ENCODE peak calls at places on chromosomes 2 and 18, in eight cellular contexts. D, Z, O, M, E, W, J and S are unnamed samples.

GRCh38 chr2:22850310-22850709 is 534.7 kb upstream of the KLHL29 start:
- DNase-seq in E (no peak), J (no peak), Z (no peak), W (no peak), M (no peak), D (no peak), O (no peak), S (no peak)

GRCh38 chr2:216308532-216308931 is 63.8 kb downstream of the MARCHF4 start:
- DNase-seq in O (no peak), Z (no peak), E (no peak), M (no peak), W (no peak), J (no peak), D (no peak), S (no peak)

GRCh38 chr2:211473116-211473515 is 916.7 kb downstream of the CPS1 start:
- DNase-seq in D (no peak), E (no peak), Z (no peak), J (no peak), O (no peak), W (no peak), M (no peak), S (no peak)

GRCh38 chr2:102806250-102806837 is 44.5 kb downstream of the TMEM182 start:
- DNase-seq in M (no peak), E (peak), W (peak), O (peak), Z (peak), J (peak), D (peak), S (no peak)

GRCh38 chr18:26703170-26703933 is 155.0 kb upstream of the KCTD1 start:
- DNase-seq in Z (peak), E (no peak), J (no peak), M (no peak), W (no peak), O (no peak), D (no peak), S (no peak)

GRCh38 chr2:165513479-165513878 is 44.0 kb downstream of the CSRNP3 start:
- DNase-seq in M (no peak), E (no peak), Z (no peak), J (no peak), D (no peak), O (no peak), W (no peak), S (no peak)

GRCh38 chr18:74328196-74328595 is 12.6 kb downstream of the C18orf63 start:
- DNase-seq in J (no peak), O (no peak), D (no peak), Z (no peak), M (no peak), W (no peak), E (peak), S (no peak)

GRCh38 chr2:189581354-189582139 is 961 bp upstream of the SLC40A1 start:
- DNase-seq in J (peak), O (peak), M (no peak), W (peak), E (no peak), D (no peak), Z (peak), S (peak)

GRCh38 chr2:234914371-234915154 is 37.3 kb upstream of the SH3BP4 start:
- DNase-seq in E (no peak), W (no peak), Z (no peak), J (no peak), O (no peak), M (no peak), D (no peak), S (no peak)